ENCODE peak calls at places on chromosome 20, in eight cellular contexts. G, X, U, J, L, Y, V and N are unnamed samples.

GRCh38 chr20:34004227-34004626 is 10.5 kb downstream of the RALY start:
- DNase-seq in G (no peak), X (no peak), U (no peak), J (no peak), L (no peak), Y (no peak), V (no peak), N (no peak)

GRCh38 chr20:63894358-63895201 is at the start of gene DNAJC5:
- DNase-seq in G (peak), X (peak), U (peak), J (peak), L (peak), Y (peak), V (peak), N (peak)

GRCh38 chr20:45283529-45284065 is 23.0 kb upstream of the RBPJL start:
- DNase-seq in G (no peak), X (no peak), U (no peak), J (no peak), L (no peak), Y (no peak), V (no peak), N (no peak)

GRCh38 chr20:1301031-1301529 is 27.9 kb downstream of the SDCBP2 start:
- DNase-seq in G (no peak), X (no peak), U (peak), J (no peak), L (peak), Y (peak), V (no peak), N (peak)

GRCh38 chr20:37500311-37500710 is 20.7 kb upstream of the NNAT start:
- DNase-seq in G (peak), X (no peak), U (no peak), J (peak), L (no peak), Y (no peak), V (no peak), N (no peak)

GRCh38 chr20:51327251-51327841 is 215.2 kb downstream of the NFATC2 start:
- DNase-seq in G (no peak), X (no peak), U (no peak), J (no peak), L (no peak), Y (no peak), V (peak), N (no peak)

GRCh38 chr20:33281550-33282146 is 1.4 kb upstream of the BPIFB1 start:
- DNase-seq in G (no peak), X (no peak), U (no peak), J (peak), L (no peak), Y (no peak), V (no peak), N (no peak)

GRCh38 chr20:62501801-62502495 is 26.2 kb upstream of the GATA5 start:
- DNase-seq in G (no peak), X (no peak), U (peak), J (no peak), L (peak), Y (peak), V (no peak), N (no peak)

GRCh38 chr20:20014659-20015058 is 2.5 kb upstream of the NAA20 start:
- DNase-seq in G (no peak), X (no peak), U (no peak), J (no peak), L (no peak), Y (no peak), V (no peak), N (peak)

GRCh38 chr20:23145281-23145700 is 59.2 kb upstream of the CD93 start:
- DNase-seq in G (no peak), X (no peak), U (no peak), J (no peak), L (peak), Y (no peak), V (peak), N (no peak)

GRCh38 chr20:3248167-3248992 is 9.4 kb upstream of the SLC4A11 start:
- DNase-seq in G (no peak), X (no peak), U (no peak), J (peak), L (peak), Y (no peak), V (no peak), N (no peak)

GRCh38 chr20:40689100-40689942 is at the start of gene MAFB:
- DNase-seq in G (peak), X (peak), U (no peak), J (peak), L (peak), Y (peak), V (peak), N (peak)

GRCh38 chr20:35144694-35145093 is 2.4 kb downstream of the EDEM2 start:
- DNase-seq in G (no peak), X (no peak), U (no peak), J (no peak), L (no peak), Y (no peak), V (no peak), N (no peak)

GRCh38 chr20:59482581-59483187 is 121.7 kb upstream of the PHACTR3 start:
- DNase-seq in G (no peak), X (no peak), U (no peak), J (no peak), L (no peak), Y (no peak), V (no peak), N (no peak)

GRCh38 chr20:47843886-47844567 is 58.7 kb upstream of the SULF2 start:
- DNase-seq in G (no peak), X (no peak), U (no peak), J (no peak), L (no peak), Y (no peak), V (no peak), N (no peak)

GRCh38 chr20:2521369-2522305 is 12.9 kb upstream of the ZNF343 start:
- DNase-seq in G (peak), X (peak), U (peak), J (peak), L (peak), Y (peak), V (no peak), N (peak)

GRCh38 chr20:62590301-62591121 is 51.8 kb upstream of the SLCO4A1 start:
- DNase-seq in G (no peak), X (no peak), U (no peak), J (no peak), L (no peak), Y (no peak), V (peak), N (no peak)

GRCh38 chr20:49685161-49685601 is 28.5 kb downstream of the B4GALT5 start:
- DNase-seq in G (no peak), X (no peak), U (no peak), J (no peak), L (no peak), Y (no peak), V (peak), N (peak)

GRCh38 chr20:58447733-58448391 is 58.8 kb downstream of the VAPB start:
- DNase-seq in G (no peak), X (peak), U (peak), J (no peak), L (peak), Y (peak), V (peak), N (peak)

GRCh38 chr20:6142348-6142993 is 19.6 kb upstream of the FERMT1 start:
- DNase-seq in G (peak), X (peak), U (no peak), J (peak), L (peak), Y (peak), V (peak), N (peak)

GRCh38 chr20:35238170-35238569 is 11.7 kb downstream of the MMP24 start:
- DNase-seq in G (no peak), X (no peak), U (no peak), J (no peak), L (peak), Y (no peak), V (no peak), N (no peak)

GRCh38 chr20:58892932-58893224 is 40.4 kb downstream of the GNAS start:
- DNase-seq in G (peak), X (no peak), U (no peak), J (peak), L (peak), Y (no peak), V (no peak), N (peak)

GRCh38 chr20:18252597-18253451 is 35.5 kb upstream of the ZNF133 start:
- DNase-seq in G (no peak), X (no peak), U (no peak), J (no peak), L (no peak), Y (no peak), V (no peak), N (no peak)

GRCh38 chr20:57753332-57754164 is 43.7 kb upstream of the PMEPA1 start:
- DNase-seq in G (no peak), X (peak), U (no peak), J (no peak), L (no peak), Y (no peak), V (no peak), N (no peak)

GRCh38 chr20:58889334-58890072 is 37.0 kb downstream of the GNAS start:
- DNase-seq in G (no peak), X (no peak), U (no peak), J (peak), L (peak), Y (peak), V (no peak), N (no peak)

GRCh38 chr20:63399596-63400375 is 38.6 kb upstream of the CHRNA4 start:
- DNase-seq in G (no peak), X (no peak), U (no peak), J (no peak), L (no peak), Y (no peak), V (no peak), N (no peak)